ENCODE peak calls at places on chromosomes 6 and 20, in ten cellular contexts. E is hepatocyte, N is HCT116, A is GM23338, O is MM.1S, S is OCI-LY7, T is SK-N-SH, J is GM23248, X is PC-9, W is Karpas-422. Y is an unnamed sample. For H3K9me2, the result is how much of the 10 kb centered on the place peaks cover.

GRCh38 chr6:84860954-84861353 is 96.6 kb upstream of the TBX18 start:
- DNase-seq in E (no peak), N (no peak), A (no peak), O (no peak), S (no peak), T (no peak), J (no peak), X (no peak), W (no peak), Y (peak)

GRCh38 chr20:13995841-13996240 is 525 bp downstream of the MACROD2 start:
- DNase-seq in E (peak), N (no peak), A (peak), O (no peak), S (no peak), T (peak), J (peak), X (peak), W (no peak), Y (peak)

GRCh38 chr20:32050851-32051556 is 1.0 kb upstream of the HCK start:
- DNase-seq in E (no peak), N (no peak), A (peak), O (no peak), S (no peak), T (no peak), J (no peak), X (no peak), W (no peak), Y (no peak)

GRCh38 chr6:125922322-125922860 is 34.2 kb upstream of the HINT3 start:
- DNase-seq in E (no peak), N (no peak), A (no peak), O (no peak), S (no peak), T (no peak), J (no peak), X (no peak), W (no peak), Y (peak)

GRCh38 chr6:139655783-139656705 is 281.6 kb upstream of the CITED2 start:
- DNase-seq in E (peak), N (peak), A (no peak), O (no peak), S (no peak), T (no peak), J (no peak), X (peak), W (no peak), Y (peak)

GRCh38 chr20:38190936-38191371 is 25.9 kb upstream of the TGM2 start:
- DNase-seq in E (no peak), N (no peak), A (no peak), O (no peak), S (no peak), T (peak), J (no peak), X (no peak), W (no peak), Y (no peak)

GRCh38 chr6:169076240-169076639 is 177.4 kb downstream of the THBS2 start:
- DNase-seq in E (no peak), N (no peak), A (no peak), O (no peak), S (no peak), T (no peak), J (no peak), X (no peak), W (no peak), Y (no peak)

GRCh38 chr20:62739581-62740285 is 31.1 kb downstream of the NTSR1 start:
- DNase-seq in E (no peak), N (no peak), A (no peak), O (no peak), S (no peak), T (no peak), J (peak), X (peak), W (no peak), Y (peak)

GRCh38 chr6:110748458-110748857 is 66.8 kb downstream of the CDK19 start:
- DNase-seq in E (no peak), N (no peak), A (no peak), O (no peak), S (no peak), T (no peak), J (no peak), X (no peak), W (no peak), Y (no peak)

GRCh38 chr6:21666200-21666671 is 72.7 kb downstream of the SOX4 start:
- DNase-seq in E (peak), N (no peak), A (peak), O (no peak), S (no peak), T (peak), J (peak), X (no peak), W (no peak), Y (no peak)

GRCh38 chr6:125183391-125183790 is 29.8 kb downstream of the TPD52L1 start:
- DNase-seq in E (no peak), N (no peak), A (no peak), O (no peak), S (no peak), T (no peak), J (no peak), X (no peak), W (no peak), Y (no peak)

GRCh38 chr6:157019733-157020132 is 242.6 kb downstream of the ARID1B start:
- DNase-seq in E (peak), N (no peak), A (no peak), O (peak), S (peak), T (no peak), J (peak), X (no peak), W (peak), Y (peak)

GRCh38 chr6:39927159-39927558 is 7.1 kb downstream of the MOCS1 start:
- DNase-seq in E (no peak), N (peak), A (no peak), O (no peak), S (no peak), T (no peak), J (peak), X (no peak), W (no peak), Y (peak)

GRCh38 chr6:36820700-36821580 is 18.3 kb downstream of the CPNE5 start:
- DNase-seq in E (peak), N (no peak), A (peak), O (no peak), S (no peak), T (no peak), J (peak), X (peak), W (no peak), Y (no peak)

GRCh38 chr20:21665687-21666446 is 39.6 kb upstream of the PAX1 start:
- DNase-seq in E (no peak), N (no peak), A (no peak), O (no peak), S (no peak), T (no peak), J (no peak), X (no peak), W (no peak), Y (peak)

GRCh38 chr6:159915397-159915796 is 24.6 kb downstream of the MAS1 start:
- DNase-seq in E (no peak), N (no peak), A (no peak), O (no peak), S (no peak), T (no peak), J (no peak), X (no peak), W (no peak), Y (no peak)

GRCh38 chr6:25088513-25088912 is 152.8 kb upstream of the RIPOR2 start:
- DNase-seq in E (no peak), N (no peak), A (no peak), O (no peak), S (no peak), T (no peak), J (peak), X (no peak), W (no peak), Y (no peak)

GRCh38 chr6:21227486-21227885 is 366.1 kb upstream of the SOX4 start:
- DNase-seq in E (no peak), N (no peak), A (no peak), O (no peak), S (no peak), T (no peak), J (peak), X (no peak), W (no peak), Y (peak)

GRCh38 chr6:33078442-33078841 is 2.7 kb downstream of the HLA-DPB1 start:
- DNase-seq in E (no peak), N (no peak), A (no peak), O (no peak), S (no peak), T (no peak), J (no peak), X (no peak), W (no peak), Y (no peak)

GRCh38 chr6:30611856-30612194 is 5.2 kb downstream of the PPP1R10 start:
- DNase-seq in E (no peak), N (no peak), A (no peak), O (no peak), S (no peak), T (no peak), J (no peak), X (no peak), W (no peak), Y (no peak)

GRCh38 chr20:45368221-45368980 is 5.4 kb downstream of the SYS1 start:
- DNase-seq in E (no peak), N (no peak), A (no peak), O (peak), S (peak), T (no peak), J (no peak), X (no peak), W (peak), Y (no peak)

GRCh38 chr20:46021361-46022359 is 7.4 kb upstream of the SLC12A5 start:
- DNase-seq in E (peak), N (no peak), A (peak), O (peak), S (peak), T (peak), J (peak), X (peak), W (peak), Y (peak)

GRCh38 chr20:32970115-32970972 is 33.9 kb downstream of the SUN5 start:
- DNase-seq in E (peak), N (no peak), A (no peak), O (no peak), S (no peak), T (no peak), J (no peak), X (no peak), W (no peak), Y (no peak)

GRCh38 chr6:145866449-145867401 is 52.1 kb upstream of the FBXO30 start:
- DNase-seq in E (no peak), N (no peak), A (no peak), O (peak), S (peak), T (no peak), J (no peak), X (no peak), W (peak), Y (no peak)

GRCh38 chr6:35363293-35363750 is 21.0 kb downstream of the PPARD start:
- DNase-seq in E (peak), N (no peak), A (peak), O (no peak), S (no peak), T (peak), J (peak), X (no peak), W (peak), Y (no peak)

GRCh38 chr6:5220436-5220835 is 40.3 kb downstream of the LYRM4 start:
- DNase-seq in E (no peak), N (no peak), A (no peak), O (no peak), S (no peak), T (no peak), J (no peak), X (no peak), W (no peak), Y (no peak)

GRCh38 chr6:52155791-52156576 is 30.2 kb upstream of the IL17A start:
- DNase-seq in E (no peak), N (no peak), A (peak), O (peak), S (peak), T (no peak), J (no peak), X (peak), W (no peak), Y (peak)

GRCh38 chr20:64145458-64146300 is 18.6 kb upstream of the MYT1 start:
- DNase-seq in E (no peak), N (peak), A (peak), O (no peak), S (no peak), T (no peak), J (no peak), X (no peak), W (no peak), Y (no peak)

GRCh38 chr20:20230741-20231140 is 137.2 kb upstream of the INSM1 start:
- DNase-seq in E (no peak), N (no peak), A (no peak), O (no peak), S (no peak), T (no peak), J (no peak), X (no peak), W (no peak), Y (no peak)

GRCh38 chr6:149318581-149319286 is 1.2 kb downstream of the TAB2 start:
- DNase-seq in E (peak), N (no peak), A (peak), O (peak), S (peak), T (peak), J (peak), X (no peak), W (peak), Y (peak)

GRCh38 chr6:24359640-24360454 is 2.0 kb upstream of the DCDC2 start:
- DNase-seq in E (peak), N (peak), A (peak), O (peak), S (peak), T (peak), J (peak), X (peak), W (peak), Y (peak)

GRCh38 chr6:20660534-20660933 is 126.3 kb downstream of the CDKAL1 start:
- DNase-seq in E (no peak), N (no peak), A (no peak), O (no peak), S (no peak), T (no peak), J (no peak), X (no peak), W (no peak), Y (peak)

GRCh38 chr20:10864076-10864672 is 190.4 kb upstream of the JAG1 start:
- DNase-seq in E (peak), N (peak), A (peak), O (no peak), S (no peak), T (no peak), J (peak), X (peak), W (peak), Y (peak)

GRCh38 chr6:147941143-147941542 is 401.5 kb upstream of the SASH1 start:
- DNase-seq in E (no peak), N (no peak), A (peak), O (no peak), S (no peak), T (no peak), J (no peak), X (no peak), W (no peak), Y (no peak)

GRCh38 chr20:23928788-23929187 is 49.2 kb upstream of the CST5 start:
- DNase-seq in E (no peak), N (no peak), A (peak), O (peak), S (peak), T (no peak), J (no peak), X (no peak), W (peak), Y (peak)

GRCh38 chr20:3734111-3734843 is 1.8 kb downstream of the HSPA12B start:
- DNase-seq in E (peak), N (no peak), A (no peak), O (no peak), S (no peak), T (no peak), J (no peak), X (no peak), W (no peak), Y (no peak)

GRCh38 chr20:32144898-32145662 is 35.6 kb downstream of the TM9SF4 start:
- DNase-seq in E (no peak), N (no peak), A (no peak), O (no peak), S (no peak), T (no peak), J (no peak), X (no peak), W (no peak), Y (no peak)

GRCh38 chr6:5192135-5192794 is 68.5 kb downstream of the LYRM4 start:
- DNase-seq in E (no peak), N (no peak), A (no peak), O (no peak), S (no peak), T (no peak), J (no peak), X (no peak), W (no peak), Y (no peak)

GRCh38 chr6:149013932-149014331 is 267.1 kb downstream of the UST start:
- DNase-seq in E (no peak), N (no peak), A (no peak), O (no peak), S (no peak), T (no peak), J (no peak), X (no peak), W (no peak), Y (no peak)

GRCh38 chr6:118297821-118298220 is 250.3 kb upstream of the PLN start:
- DNase-seq in E (no peak), N (no peak), A (peak), O (no peak), S (no peak), T (no peak), J (no peak), X (no peak), W (no peak), Y (no peak)

GRCh38 chr6:118296129-118296852 is 251.8 kb upstream of the PLN start:
- DNase-seq in E (no peak), N (no peak), A (no peak), O (no peak), S (no peak), T (no peak), J (no peak), X (no peak), W (no peak), Y (no peak)

GRCh38 chr6:118298476-118298875 is 249.6 kb upstream of the PLN start:
- DNase-seq in E (no peak), N (no peak), A (no peak), O (no peak), S (no peak), T (no peak), J (peak), X (no peak), W (no peak), Y (no peak)

GRCh38 chr6:118294906-118295305 is 253.2 kb upstream of the PLN start:
- DNase-seq in E (no peak), N (no peak), A (no peak), O (no peak), S (no peak), T (no peak), J (no peak), X (no peak), W (no peak), Y (no peak)

DNA sequence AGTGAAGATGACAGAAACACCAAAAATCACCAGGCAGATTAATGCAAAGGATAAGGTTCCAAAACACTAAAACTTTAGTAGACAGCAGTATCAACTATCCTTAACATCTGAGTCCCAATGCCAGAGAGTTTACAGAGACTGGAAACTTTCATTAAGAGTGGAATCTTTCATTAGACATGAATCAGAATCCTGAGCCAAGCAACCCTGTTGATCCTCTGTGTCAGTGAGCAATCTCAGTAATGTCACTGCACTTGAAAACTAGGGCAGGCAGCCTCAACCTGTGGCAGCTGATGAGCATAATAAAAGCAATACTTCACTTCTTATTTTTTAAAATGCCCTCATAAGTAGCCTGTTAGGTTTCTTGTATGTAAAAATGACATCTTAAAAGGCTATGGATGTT is 252.8 kb upstream of the PLN start:
- DNase-seq in E (no peak), N (no peak), A (no peak), O (no peak), S (no peak), T (no peak), J (no peak), X (no peak), W (no peak), Y (no peak)
- H3K9me2 ChIP-seq in E (under half), N (under half), A (under half), O (under half), S (under half), T (under half), J (under half), X (under half), W (under half), Y (under half)

GRCh38 chr6:6537488-6537887 is 51.0 kb upstream of the LY86 start:
- DNase-seq in E (no peak), N (no peak), A (no peak), O (no peak), S (no peak), T (no peak), J (no peak), X (no peak), W (no peak), Y (no peak)

GRCh38 chr6:6538301-6538700 is 50.2 kb upstream of the LY86 start:
- DNase-seq in E (no peak), N (no peak), A (no peak), O (no peak), S (no peak), T (no peak), J (no peak), X (no peak), W (no peak), Y (no peak)

GRCh38 chr6:6529275-6529674 is 59.2 kb upstream of the LY86 start:
- DNase-seq in E (no peak), N (no peak), A (no peak), O (no peak), S (no peak), T (no peak), J (no peak), X (no peak), W (no peak), Y (no peak)

DNA sequence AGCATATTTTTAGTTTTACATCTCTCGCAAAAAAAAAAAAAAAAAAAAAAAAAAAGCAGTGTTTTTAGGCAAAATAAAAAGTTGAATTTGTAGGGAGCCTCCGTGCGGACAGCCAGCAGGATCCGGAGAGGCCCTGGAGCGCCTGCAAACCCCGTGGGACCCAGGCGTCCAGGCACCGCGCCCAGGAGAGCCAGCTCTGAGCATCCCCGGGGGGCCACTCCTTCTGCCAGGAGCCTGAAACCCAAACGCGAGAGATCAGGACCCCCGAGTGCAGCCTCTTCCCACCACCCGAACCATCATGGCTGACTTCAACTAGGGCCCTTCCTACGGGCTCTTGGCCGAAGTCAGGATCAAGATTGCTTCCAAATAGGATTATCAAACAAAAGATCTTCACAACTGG is 54.1 kb upstream of the LY86 start:
- DNase-seq in E (no peak), N (no peak), A (no peak), O (no peak), S (no peak), T (no peak), J (no peak), X (no peak), W (no peak), Y (no peak)
- H3K9me2 ChIP-seq in E (under half), N (under half), A (under half), O (under half), S (under half), T (under half), J (under half), X (under half), W (under half), Y (under half)

GRCh38 chr20:2459981-2460751 is 10.4 kb downstream of the SNRPB start:
- DNase-seq in E (no peak), N (no peak), A (no peak), O (no peak), S (no peak), T (no peak), J (no peak), X (no peak), W (no peak), Y (no peak)
- H3K9me2 ChIP-seq in E (under half), N (under half), A (under half), O (under half), S (under half), T (under half), J (under half), X (under half), W (under half), Y (under half)

DNA sequence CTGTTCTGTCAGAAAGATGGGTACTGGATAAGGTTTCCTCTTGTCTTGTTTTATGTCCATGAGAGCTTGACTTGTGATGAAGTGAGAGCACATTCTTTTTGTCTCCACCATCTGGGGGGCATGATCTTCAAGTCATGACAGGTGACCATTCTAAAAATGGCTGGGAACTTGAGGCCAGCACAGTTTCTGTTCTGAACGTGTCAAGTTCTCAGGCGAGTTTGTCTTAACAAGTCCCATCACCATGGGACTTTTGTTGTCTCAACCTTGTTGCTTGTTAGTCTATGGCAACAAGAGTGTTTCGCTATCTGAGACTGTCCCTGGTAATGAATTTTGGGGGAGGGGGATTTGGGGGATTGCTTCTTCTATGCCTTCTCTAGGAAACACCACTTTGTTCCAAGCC is 25.6 kb upstream of the ENPP4 start:
- DNase-seq in E (no peak), N (no peak), A (no peak), O (peak), S (no peak), T (no peak), J (no peak), X (no peak), W (no peak), Y (no peak)
- H3K9me2 ChIP-seq in E (under half), N (under half), A (under half), O (under half), S (under half), T (under half), J (under half), X (under half), W (under half), Y (under half)

Y was measured in PC-3.